ENCODE peak calls at places on chromosomes 7 and 10, in seven cellular contexts. D is astrocyte of the cerebellum; W is effector memory CD8-positive, alpha-beta T cell; F is NCI-H2107; P is stimulated activated CD8-positive, alpha-beta memory T cell treated with anti-CD3 and anti-CD28 coated beads, Interleukin-7, amount 100 ng/mL, for 4 hours; K is fibroblast of mammary gland; C is smooth muscle cell of the brain vasculature. J is an unnamed sample.

GRCh38 chr7:7996568-7996967 is 28.0 kb downstream of the GLCCI1 start:
- DNase-seq in D (no peak), W (no peak), F (no peak), P (no peak), K (peak; percentile 59), C (no peak), J (no peak)

GRCh38 chr10:27030060-27030459 is 70.2 kb downstream of the ANKRD26 start:
- DNase-seq in D (peak; percentile 51), W (no peak), F (no peak), P (no peak), K (no peak), C (no peak), J (no peak)

GRCh38 chr7:138875794-138876193 is 77.8 kb upstream of the ATP6V0A4 start:
- DNase-seq in D (no peak), W (peak; percentile 58), F (no peak), P (peak; percentile 43), K (peak; percentile 87), C (no peak), J (no peak)

GRCh38 chr7:44286618-44287487 is 38.5 kb downstream of the CAMK2B start:
- DNase-seq in D (no peak), W (no peak), F (no peak), P (no peak), K (no peak), C (no peak), J (no peak)

GRCh38 chr7:2518101-2518500 is 1.5 kb upstream of the LFNG start:
- DNase-seq in D (no peak), W (no peak), F (no peak), P (no peak), K (no peak), C (no peak), J (no peak)

GRCh38 chr7:45050198-45050597 is 38.6 kb downstream of the NACAD start:
- DNase-seq in D (no peak), W (no peak), F (no peak), P (no peak), K (no peak), C (no peak), J (no peak)

GRCh38 chr7:84002348-84002747 is 192.2 kb downstream of the SEMA3A start:
- DNase-seq in D (no peak), W (no peak), F (no peak), P (no peak), K (no peak), C (no peak), J (no peak)

GRCh38 chr7:15389073-15389472 is 172.7 kb downstream of the AGMO start:
- DNase-seq in D (no peak), W (no peak), F (no peak), P (no peak), K (no peak), C (no peak), J (no peak)

GRCh38 chr7:94414481-94414880 is 19.8 kb downstream of the COL1A2 start:
- DNase-seq in D (no peak), W (no peak), F (no peak), P (no peak), K (peak; percentile 82), C (no peak), J (no peak)

GRCh38 chr10:121822180-121822579 is 105.7 kb downstream of the ATE1 start:
- DNase-seq in D (no peak), W (no peak), F (no peak), P (no peak), K (no peak), C (no peak), J (no peak)

GRCh38 chr10:118259288-118259906 is 82.7 kb downstream of the FAM204A start:
- DNase-seq in D (no peak), W (no peak), F (no peak), P (no peak), K (peak; percentile 42), C (no peak), J (no peak)

GRCh38 chr7:38222481-38223096 is 44.5 kb downstream of the STARD3NL start:
- DNase-seq in D (peak; percentile 61), W (peak; percentile 56), F (peak; percentile 13), P (no peak), K (peak; percentile 71), C (no peak), J (peak; percentile 22)

GRCh38 chr10:116120688-116121087 is 152.3 kb downstream of the GFRA1 start:
- DNase-seq in D (no peak), W (no peak), F (no peak), P (no peak), K (no peak), C (no peak), J (no peak)

GRCh38 chr7:129777195-129777844 is 165.8 kb downstream of the NRF1 start:
- DNase-seq in D (no peak), W (no peak), F (no peak), P (no peak), K (no peak), C (no peak), J (no peak)

GRCh38 chr10:77604063-77604462 is 33.5 kb downstream of the KCNMA1 start:
- DNase-seq in D (no peak), W (no peak), F (no peak), P (no peak), K (no peak), C (no peak), J (no peak)

GRCh38 chr10:29471483-29471859 is 163.3 kb downstream of the SVIL start:
- DNase-seq in D (peak; percentile 68), W (no peak), F (no peak), P (no peak), K (peak; percentile 89), C (peak; percentile 37), J (peak; percentile 39)

GRCh38 chr10:15053061-15053460 is 9.3 kb downstream of the OLAH start:
- DNase-seq in D (no peak), W (no peak), F (no peak), P (no peak), K (no peak), C (no peak), J (no peak)

GRCh38 chr10:63614371-63614891 is 93.2 kb downstream of the REEP3 start:
- DNase-seq in D (no peak), W (no peak), F (no peak), P (no peak), K (peak; percentile 48), C (no peak), J (no peak)

GRCh38 chr7:55111007-55111406 is 92.2 kb downstream of the EGFR start:
- DNase-seq in D (peak; percentile 91), W (no peak), F (peak; percentile 87), P (no peak), K (peak; percentile 70), C (no peak), J (no peak)

GRCh38 chr7:27184342-27185012 is 555 bp downstream of the HOXA11 start:
- DNase-seq in D (no peak), W (no peak), F (no peak), P (no peak), K (peak; percentile 44), C (no peak), J (no peak)

GRCh38 chr7:28804990-28805389 is 153.1 kb downstream of the TRIL start:
- DNase-seq in D (peak; percentile 65), W (no peak), F (no peak), P (no peak), K (peak; percentile 97), C (no peak), J (no peak)

GRCh38 chr7:35334511-35334910 is 80.6 kb upstream of the TBX20 start:
- DNase-seq in D (no peak), W (no peak), F (no peak), P (no peak), K (no peak), C (no peak), J (no peak)

GRCh38 chr7:128874140-128875031 is 11.7 kb downstream of the ATP6V1F start:
- DNase-seq in D (no peak), W (no peak), F (peak; percentile 37), P (no peak), K (no peak), C (no peak), J (no peak)

GRCh38 chr10:110790913-110791525 is 80.7 kb upstream of the PDCD4 start:
- DNase-seq in D (no peak), W (no peak), F (no peak), P (no peak), K (no peak), C (no peak), J (no peak)

GRCh38 chr7:46600340-46600739 is 679.3 kb upstream of the IGFBP3 start:
- DNase-seq in D (no peak), W (no peak), F (no peak), P (no peak), K (peak; percentile 89), C (no peak), J (no peak)

GRCh38 chr10:18822156-18822555 is 162.9 kb downstream of the ARL5B start:
- DNase-seq in D (peak; percentile 11), W (no peak), F (no peak), P (no peak), K (peak; percentile 8), C (no peak), J (no peak)

GRCh38 chr7:53744361-53744760 is 708.9 kb downstream of the POM121L12 start:
- DNase-seq in D (no peak), W (no peak), F (no peak), P (no peak), K (no peak), C (no peak), J (no peak)

GRCh38 chr7:48299580-48300169 is 128.4 kb downstream of the ABCA13 start:
- DNase-seq in D (peak; percentile 63), W (no peak), F (peak; percentile 1), P (no peak), K (peak; percentile 80), C (peak; percentile 35), J (peak; percentile 32)

GRCh38 chr7:120273476-120273975 is 551 bp downstream of the KCND2 start:
- DNase-seq in D (peak; percentile 3), W (no peak), F (peak; percentile 42), P (no peak), K (peak; percentile 31), C (no peak), J (no peak)

GRCh38 chr10:48287417-48288391 is 13.2 kb upstream of the FRMPD2 start:
- DNase-seq in D (no peak), W (no peak), F (no peak), P (no peak), K (no peak), C (no peak), J (no peak)

GRCh38 chr10:75605096-75605495 is 173.7 kb downstream of the LRMDA start:
- DNase-seq in D (no peak), W (no peak), F (no peak), P (no peak), K (no peak), C (no peak), J (no peak)

GRCh38 chr10:33327750-33328149 is 6.7 kb downstream of the NRP1 start:
- DNase-seq in D (no peak), W (no peak), F (no peak), P (no peak), K (no peak), C (no peak), J (no peak)

GRCh38 chr10:2119316-2119715 is 382.0 kb upstream of the ADARB2 start:
- DNase-seq in D (no peak), W (no peak), F (no peak), P (no peak), K (no peak), C (no peak), J (no peak)

GRCh38 chr10:63630928-63631685 is 109.9 kb downstream of the REEP3 start:
- DNase-seq in D (peak; percentile 88), W (no peak), F (no peak), P (no peak), K (no peak), C (no peak), J (no peak)

GRCh38 chr10:118850418-118851061 is 95.8 kb upstream of the CACUL1 start:
- DNase-seq in D (peak; percentile 5), W (peak; percentile 40), F (no peak), P (peak; percentile 26), K (peak; percentile 69), C (no peak), J (peak; percentile 16)

J was measured in SK-N-MC.